ENCODE peak calls at places on chromosomes 16 and 17, in six cellular contexts. One of them, this sample, is unnamed.

GRCh38 chr17:80750263-80750662 is 205.6 kb downstream of the RPTOR start:
- DNase-seq in epithelial cell of prostate: no peak
- DNase-seq in endodermal cell: no peak
- DNase-seq in AG04450: no peak
- DNase-seq in breast epithelium: no peak
- DNase-seq in CD4-positive, alpha-beta T cell: no peak
- DNase-seq in this sample: no peak

GRCh38 chr17:59561042-59561441 is 4.4 kb upstream of the DHX40 start:
- DNase-seq in AG04450: no peak
- DNase-seq in breast epithelium: no peak
- DNase-seq in endodermal cell: peak; percentile 66
- DNase-seq in epithelial cell of prostate: no peak
- DNase-seq in CD4-positive, alpha-beta T cell: no peak
- DNase-seq in this sample: no peak

GRCh38 chr16:47511882-47512281 is 50.8 kb downstream of the PHKB start:
- DNase-seq in breast epithelium: no peak
- DNase-seq in endodermal cell: peak; percentile 60
- DNase-seq in CD4-positive, alpha-beta T cell: no peak
- DNase-seq in epithelial cell of prostate: no peak
- DNase-seq in AG04450: no peak
- DNase-seq in this sample: no peak

GRCh38 chr16:69691980-69692911 is 34.1 kb downstream of the NQO1 start:
- DNase-seq in CD4-positive, alpha-beta T cell: no peak
- DNase-seq in breast epithelium: no peak
- DNase-seq in endodermal cell: no peak
- DNase-seq in AG04450: no peak
- DNase-seq in epithelial cell of prostate: peak; percentile 43
- DNase-seq in this sample: no peak

GRCh38 chr16:3951861-3952332 is 71.4 kb upstream of the CREBBP start:
- DNase-seq in endodermal cell: peak; percentile 7
- DNase-seq in epithelial cell of prostate: no peak
- DNase-seq in AG04450: no peak
- DNase-seq in breast epithelium: no peak
- DNase-seq in CD4-positive, alpha-beta T cell: no peak
- DNase-seq in this sample: no peak

GRCh38 chr17:6556121-6557039 is at the start of gene PITPNM3:
- DNase-seq in CD4-positive, alpha-beta T cell: no peak
- DNase-seq in endodermal cell: peak; percentile 80
- DNase-seq in AG04450: no peak
- DNase-seq in breast epithelium: no peak
- DNase-seq in epithelial cell of prostate: no peak
- DNase-seq in this sample: no peak

GRCh38 chr17:73968680-73969079 is 234.8 kb upstream of the RPL38 start:
- DNase-seq in endodermal cell: peak; percentile 66
- DNase-seq in AG04450: no peak
- DNase-seq in CD4-positive, alpha-beta T cell: no peak
- DNase-seq in breast epithelium: peak; percentile 24
- DNase-seq in epithelial cell of prostate: no peak
- DNase-seq in this sample: no peak

GRCh38 chr17:45845376-45846185 is 900 bp downstream of the SPPL2C start:
- DNase-seq in CD4-positive, alpha-beta T cell: no peak
- DNase-seq in breast epithelium: no peak
- DNase-seq in epithelial cell of prostate: no peak
- DNase-seq in AG04450: no peak
- DNase-seq in endodermal cell: no peak
- DNase-seq in this sample: no peak

GRCh38 chr17:77880702-77881450 is 77.6 kb upstream of the TNRC6C start:
- DNase-seq in endodermal cell: no peak
- DNase-seq in breast epithelium: no peak
- DNase-seq in epithelial cell of prostate: no peak
- DNase-seq in CD4-positive, alpha-beta T cell: no peak
- DNase-seq in AG04450: no peak
- DNase-seq in this sample: no peak

GRCh38 chr16:13231365-13231764 is 330.0 kb downstream of the SHISA9 start:
- DNase-seq in epithelial cell of prostate: no peak
- DNase-seq in CD4-positive, alpha-beta T cell: no peak
- DNase-seq in breast epithelium: no peak
- DNase-seq in AG04450: no peak
- DNase-seq in endodermal cell: peak; percentile 59
- DNase-seq in this sample: no peak

GRCh38 chr17:77475012-77475976 is 334.5 kb downstream of the SEC14L1 start:
- DNase-seq in breast epithelium: no peak
- DNase-seq in CD4-positive, alpha-beta T cell: no peak
- DNase-seq in endodermal cell: no peak
- DNase-seq in AG04450: peak; percentile 79
- DNase-seq in epithelial cell of prostate: peak; percentile 27
- DNase-seq in this sample: no peak

GRCh38 chr16:67226295-67226803 is 581 bp upstream of the TMEM208 start:
- DNase-seq in CD4-positive, alpha-beta T cell: no peak
- DNase-seq in breast epithelium: no peak
- DNase-seq in endodermal cell: no peak
- DNase-seq in AG04450: no peak
- DNase-seq in epithelial cell of prostate: no peak
- DNase-seq in this sample: no peak

GRCh38 chr17:2683912-2684311 is 27.7 kb downstream of the CLUH start:
- DNase-seq in AG04450: peak; percentile 34
- DNase-seq in breast epithelium: peak; percentile 51
- DNase-seq in epithelial cell of prostate: no peak
- DNase-seq in endodermal cell: peak; percentile 45
- DNase-seq in CD4-positive, alpha-beta T cell: no peak
- DNase-seq in this sample: no peak

GRCh38 chr16:57147381-57148191 is 38.3 kb downstream of the PSME3IP1 start:
- DNase-seq in endodermal cell: peak; percentile 46
- DNase-seq in epithelial cell of prostate: peak; percentile 16
- DNase-seq in breast epithelium: no peak
- DNase-seq in CD4-positive, alpha-beta T cell: no peak
- DNase-seq in AG04450: no peak
- DNase-seq in this sample: no peak

GRCh38 chr16:72963921-72964320 is 84.0 kb downstream of the ZFHX3 start:
- DNase-seq in epithelial cell of prostate: no peak
- DNase-seq in breast epithelium: no peak
- DNase-seq in CD4-positive, alpha-beta T cell: no peak
- DNase-seq in endodermal cell: no peak
- DNase-seq in AG04450: peak; percentile 18
- DNase-seq in this sample: no peak

GRCh38 chr16:78490431-78490830 is 391.0 kb downstream of the WWOX start:
- DNase-seq in endodermal cell: no peak
- DNase-seq in breast epithelium: no peak
- DNase-seq in CD4-positive, alpha-beta T cell: no peak
- DNase-seq in AG04450: no peak
- DNase-seq in epithelial cell of prostate: no peak
- DNase-seq in this sample: no peak

GRCh38 chr16:81813648-81814047 is 34.6 kb downstream of the PLCG2 start:
- DNase-seq in AG04450: no peak
- DNase-seq in endodermal cell: no peak
- DNase-seq in CD4-positive, alpha-beta T cell: no peak
- DNase-seq in epithelial cell of prostate: no peak
- DNase-seq in breast epithelium: no peak
- DNase-seq in this sample: no peak

GRCh38 chr16:66427036-66427446 is at the start of gene BEAN1:
- DNase-seq in AG04450: no peak
- DNase-seq in endodermal cell: no peak
- DNase-seq in CD4-positive, alpha-beta T cell: no peak
- DNase-seq in epithelial cell of prostate: no peak
- DNase-seq in breast epithelium: no peak
- DNase-seq in this sample: no peak

GRCh38 chr16:6932871-6933390 is 399.7 kb upstream of the RBFOX1 start:
- DNase-seq in epithelial cell of prostate: no peak
- DNase-seq in endodermal cell: no peak
- DNase-seq in breast epithelium: no peak
- DNase-seq in CD4-positive, alpha-beta T cell: no peak
- DNase-seq in AG04450: no peak
- DNase-seq in this sample: no peak

GRCh38 chr17:44956998-44957981 is 9.7 kb upstream of the KIF18B start:
- DNase-seq in endodermal cell: peak; percentile 28
- DNase-seq in CD4-positive, alpha-beta T cell: no peak
- DNase-seq in epithelial cell of prostate: no peak
- DNase-seq in breast epithelium: no peak
- DNase-seq in AG04450: no peak
- DNase-seq in this sample: no peak

GRCh38 chr16:54281535-54282201 is 4.9 kb downstream of the IRX3 start:
- DNase-seq in breast epithelium: peak; percentile 68
- DNase-seq in CD4-positive, alpha-beta T cell: no peak
- DNase-seq in AG04450: no peak
- DNase-seq in epithelial cell of prostate: no peak
- DNase-seq in endodermal cell: peak; percentile 71
- DNase-seq in this sample: no peak

GRCh38 chr17:64216385-64217248 is 46.4 kb downstream of the TEX2 start:
- DNase-seq in AG04450: no peak
- DNase-seq in breast epithelium: no peak
- DNase-seq in epithelial cell of prostate: no peak
- DNase-seq in CD4-positive, alpha-beta T cell: no peak
- DNase-seq in endodermal cell: peak; percentile 87
- DNase-seq in this sample: no peak

GRCh38 chr16:9092282-9092962 is 978 bp downstream of the HAPSTR1 start:
- DNase-seq in breast epithelium: no peak
- DNase-seq in epithelial cell of prostate: no peak
- DNase-seq in endodermal cell: peak; percentile 71
- DNase-seq in AG04450: no peak
- DNase-seq in CD4-positive, alpha-beta T cell: peak; percentile 50
- DNase-seq in this sample: no peak

GRCh38 chr17:76254275-76254674 is 10.9 kb upstream of the UBALD2 start:
- DNase-seq in AG04450: no peak
- DNase-seq in epithelial cell of prostate: no peak
- DNase-seq in CD4-positive, alpha-beta T cell: no peak
- DNase-seq in endodermal cell: peak; percentile 17
- DNase-seq in breast epithelium: peak; percentile 24
- DNase-seq in this sample: no peak

GRCh38 chr17:76255801-76256429 is 9.2 kb upstream of the UBALD2 start:
- DNase-seq in epithelial cell of prostate: no peak
- DNase-seq in CD4-positive, alpha-beta T cell: no peak
- DNase-seq in breast epithelium: no peak
- DNase-seq in AG04450: no peak
- DNase-seq in endodermal cell: no peak
- DNase-seq in this sample: no peak

GRCh38 chr17:76251478-76252039 is 11.3 kb upstream of the RNF157 start:
- DNase-seq in epithelial cell of prostate: no peak
- DNase-seq in endodermal cell: peak; percentile 40
- DNase-seq in breast epithelium: no peak
- DNase-seq in CD4-positive, alpha-beta T cell: no peak
- DNase-seq in AG04450: no peak
- DNase-seq in this sample: no peak

GRCh38 chr17:76250141-76250540 is 9.8 kb upstream of the RNF157 start:
- DNase-seq in AG04450: no peak
- DNase-seq in epithelial cell of prostate: no peak
- DNase-seq in endodermal cell: peak; percentile 36
- DNase-seq in CD4-positive, alpha-beta T cell: no peak
- DNase-seq in breast epithelium: no peak
- DNase-seq in this sample: no peak

GRCh38 chr17:76252040-76252954 is 12.0 kb upstream of the RNF157 start:
- DNase-seq in breast epithelium: peak; percentile 79
- DNase-seq in AG04450: peak; percentile 80
- DNase-seq in epithelial cell of prostate: peak; percentile 93
- DNase-seq in endodermal cell: peak; percentile 42
- DNase-seq in CD4-positive, alpha-beta T cell: no peak
- DNase-seq in this sample: no peak
- H3K27ac ChIP-seq in breast epithelium: peak overlapping the region; percentile 78
- H3K27ac ChIP-seq in AG04450: peak overlapping the region; percentile 93
- H3K27ac ChIP-seq in epithelial cell of prostate: peak overlapping the region; percentile 65
- H3K27ac ChIP-seq in endodermal cell: no peak overlapping the region
- H3K27ac ChIP-seq in CD4-positive, alpha-beta T cell: peak overlapping the region; percentile 47
- H3K27ac ChIP-seq in this sample: no peak overlapping the region

DNA sequence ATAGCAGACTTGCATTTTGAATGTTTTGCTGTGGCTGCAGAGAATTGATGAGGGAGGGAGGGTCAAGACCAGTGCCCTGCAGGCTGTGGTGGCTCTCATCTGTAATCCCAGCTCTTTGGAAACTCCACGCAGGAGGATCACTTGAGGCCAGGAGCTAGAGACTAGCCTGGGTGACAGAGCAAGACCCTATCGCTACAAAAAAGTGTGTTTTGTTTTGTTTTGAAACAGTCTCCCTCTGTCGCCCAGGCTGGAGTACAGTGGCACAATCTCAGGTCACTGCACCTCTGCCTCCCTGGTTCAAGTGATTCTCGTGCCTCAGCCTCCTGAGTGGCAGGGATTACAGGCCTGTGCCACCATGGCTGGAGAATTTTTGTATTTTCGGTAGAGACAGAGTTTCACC is 1.9 kb upstream of the UBE2G1 start:
- DNase-seq in breast epithelium: no peak
- DNase-seq in AG04450: no peak
- DNase-seq in CD4-positive, alpha-beta T cell: no peak
- DNase-seq in epithelial cell of prostate: no peak
- DNase-seq in endodermal cell: no peak
- DNase-seq in this sample: no peak
- H3K27ac ChIP-seq in breast epithelium: no peak overlapping the region
- H3K27ac ChIP-seq in AG04450: no peak overlapping the region
- H3K27ac ChIP-seq in CD4-positive, alpha-beta T cell: no peak overlapping the region
- H3K27ac ChIP-seq in epithelial cell of prostate: no peak overlapping the region
- H3K27ac ChIP-seq in endodermal cell: no peak overlapping the region
- H3K27ac ChIP-seq in this sample: no peak overlapping the region

GRCh38 chr17:62165378-62165722 is 100.3 kb upstream of the MED13 start:
- DNase-seq in AG04450: no peak
- DNase-seq in epithelial cell of prostate: no peak
- DNase-seq in breast epithelium: no peak
- DNase-seq in endodermal cell: peak; percentile 4
- DNase-seq in CD4-positive, alpha-beta T cell: no peak
- DNase-seq in this sample: no peak
- H3K27ac ChIP-seq in AG04450: no peak overlapping the region
- H3K27ac ChIP-seq in epithelial cell of prostate: peak overlapping the region; percentile 1
- H3K27ac ChIP-seq in breast epithelium: no peak overlapping the region
- H3K27ac ChIP-seq in endodermal cell: no peak overlapping the region
- H3K27ac ChIP-seq in CD4-positive, alpha-beta T cell: no peak overlapping the region
- H3K27ac ChIP-seq in this sample: no peak overlapping the region

DNA sequence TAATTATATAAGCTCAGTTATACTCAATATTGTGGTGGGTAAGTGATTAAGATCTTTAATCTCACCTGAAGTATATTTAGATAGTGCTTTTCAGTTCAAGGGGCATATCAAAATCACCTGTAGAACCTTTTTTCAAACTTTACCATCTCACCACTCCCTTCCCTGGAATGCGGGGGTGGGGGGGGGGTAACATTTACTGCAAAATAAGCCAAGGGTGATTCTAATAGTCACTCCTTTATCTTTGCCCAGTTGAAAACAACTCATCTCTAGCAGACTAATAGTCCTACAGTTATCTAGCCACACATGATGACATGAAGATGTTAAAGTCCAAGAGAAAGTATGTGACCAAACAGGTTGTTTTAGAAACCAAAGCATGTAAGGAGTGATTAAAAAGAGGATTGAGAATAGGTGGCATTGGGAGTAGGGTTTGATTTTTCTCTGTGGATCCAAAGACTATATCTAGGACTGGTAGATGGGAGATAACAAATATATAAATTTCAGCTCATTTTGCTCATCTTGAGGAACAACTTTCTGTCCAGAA is 21.5 kb downstream of the LPCAT2 start:
- DNase-seq in endodermal cell: no peak
- DNase-seq in epithelial cell of prostate: no peak
- DNase-seq in AG04450: no peak
- DNase-seq in breast epithelium: no peak
- DNase-seq in CD4-positive, alpha-beta T cell: no peak
- DNase-seq in this sample: no peak
- H3K27ac ChIP-seq in endodermal cell: no peak overlapping the region
- H3K27ac ChIP-seq in epithelial cell of prostate: no peak overlapping the region
- H3K27ac ChIP-seq in AG04450: no peak overlapping the region
- H3K27ac ChIP-seq in breast epithelium: no peak overlapping the region
- H3K27ac ChIP-seq in CD4-positive, alpha-beta T cell: no peak overlapping the region
- H3K27ac ChIP-seq in this sample: no peak overlapping the region

This sample was measured in substantia nigra.